ENCODE peak calls at places on chromosomes 12 and 14, in six cellular contexts. U is NT2/D1, A is HepG2, Y is HCT116, I is GM12878, O is K562. F is an unnamed sample.

GRCh38 chr14:57747036-57747435 is 118.9 kb downstream of the SLC35F4 start:
- DNase-seq in U (no peak), A (no peak), Y (peak), I (no peak), O (no peak), F (no peak)

GRCh38 chr12:64098709-64099354 is 123.3 kb downstream of the KICS2 start:
- DNase-seq in U (no peak), A (no peak), Y (no peak), I (no peak), O (no peak), F (no peak)

GRCh38 chr14:70885343-70886014 is 21.8 kb upstream of the PCNX1 start:
- DNase-seq in U (no peak), A (no peak), Y (no peak), I (no peak), O (no peak), F (no peak)

GRCh38 chr14:103031956-103032355 is 25.4 kb downstream of the CDC42BPB start:
- DNase-seq in U (no peak), A (no peak), Y (no peak), I (no peak), O (no peak), F (no peak)

GRCh38 chr12:39931857-39932256 is 174.0 kb downstream of the SLC2A13 start:
- DNase-seq in U (no peak), A (no peak), Y (no peak), I (no peak), O (no peak), F (no peak)

GRCh38 chr14:71078481-71078880 is 171.2 kb downstream of the PCNX1 start:
- DNase-seq in U (no peak), A (no peak), Y (no peak), I (no peak), O (no peak), F (no peak)

GRCh38 chr14:52349731-52350130 is 35.6 kb downstream of the PTGER2 start:
- DNase-seq in U (no peak), A (no peak), Y (no peak), I (no peak), O (no peak), F (no peak)

GRCh38 chr12:43453761-43454160 is 98.2 kb downstream of the ADAMTS20 start:
- DNase-seq in U (no peak), A (no peak), Y (no peak), I (no peak), O (no peak), F (no peak)

GRCh38 chr12:12540261-12541013 is 22.2 kb downstream of the DUSP16 start:
- DNase-seq in U (no peak), A (no peak), Y (no peak), I (no peak), O (no peak), F (no peak)

GRCh38 chr12:112837629-112838191 is 46.2 kb downstream of the RPH3A start:
- DNase-seq in U (no peak), A (peak), Y (no peak), I (no peak), O (no peak), F (no peak)

GRCh38 chr14:20609215-20610001 is 18.2 kb upstream of the RNASE12 start:
- DNase-seq in U (no peak), A (peak), Y (peak), I (peak), O (peak), F (peak)

GRCh38 chr14:100874051-100874410 is 29.5 kb downstream of the RTL1 start:
- DNase-seq in U (no peak), A (no peak), Y (no peak), I (no peak), O (no peak), F (no peak)

GRCh38 chr12:121240484-121241202 is 30.7 kb downstream of the P2RX4 start:
- DNase-seq in U (no peak), A (no peak), Y (no peak), I (no peak), O (peak), F (peak)

GRCh38 chr12:113403435-113404415 is at the start of gene SDS:
- DNase-seq in U (no peak), A (no peak), Y (no peak), I (no peak), O (peak), F (no peak)

GRCh38 chr12:115070313-115070712 is 386.3 kb upstream of the TBX3 start:
- DNase-seq in U (no peak), A (no peak), Y (no peak), I (no peak), O (no peak), F (no peak)

GRCh38 chr12:100234591-100235304 is 32.1 kb downstream of the DEPDC4 start:
- DNase-seq in U (peak), A (peak), Y (peak), I (peak), O (peak), F (no peak)

GRCh38 chr12:26810330-26810729 is 22.7 kb downstream of the ITPR2 start:
- DNase-seq in U (peak), A (no peak), Y (no peak), I (no peak), O (no peak), F (no peak)

GRCh38 chr12:58774008-58774407 is 146.3 kb downstream of the LRIG3 start:
- DNase-seq in U (no peak), A (no peak), Y (no peak), I (no peak), O (no peak), F (no peak)

GRCh38 chr12:106723416-106723815 is 51.1 kb upstream of the RIC8B start:
- DNase-seq in U (no peak), A (no peak), Y (no peak), I (no peak), O (no peak), F (no peak)

GRCh38 chr14:85420707-85421106 is 109.2 kb upstream of the FLRT2 start:
- DNase-seq in U (no peak), A (no peak), Y (no peak), I (no peak), O (no peak), F (no peak)

GRCh38 chr12:10557766-10558165 is 52.1 kb downstream of the EIF2S3B start:
- DNase-seq in U (no peak), A (no peak), Y (no peak), I (peak), O (no peak), F (peak)

GRCh38 chr12:107138990-107139389 is 45.6 kb upstream of the CRY1 start:
- DNase-seq in U (no peak), A (no peak), Y (no peak), I (no peak), O (no peak), F (no peak)

GRCh38 chr12:89179983-89180382 is 172.3 kb downstream of the DUSP6 start:
- DNase-seq in U (no peak), A (no peak), Y (no peak), I (no peak), O (no peak), F (no peak)

GRCh38 chr12:57803317-57803893 is 15.1 kb downstream of the AVIL start:
- DNase-seq in U (peak), A (peak), Y (peak), I (no peak), O (peak), F (peak)

GRCh38 chr14:73878436-73878835 is 8.2 kb upstream of the ZNF410 start:
- DNase-seq in U (no peak), A (no peak), Y (no peak), I (no peak), O (no peak), F (no peak)

GRCh38 chr14:105010891-105011291 is 10.0 kb downstream of the CDCA4 start:
- DNase-seq in U (no peak), A (no peak), Y (no peak), I (no peak), O (no peak), F (no peak)

GRCh38 chr14:24058260-24058950 is 6.6 kb downstream of the CARMIL3 start:
- DNase-seq in U (no peak), A (peak), Y (no peak), I (no peak), O (peak), F (peak)

GRCh38 chr12:29672580-29672979 is 111.2 kb downstream of the TMTC1 start:
- DNase-seq in U (no peak), A (no peak), Y (no peak), I (no peak), O (no peak), F (no peak)

GRCh38 chr14:76826122-76826521 is at the start of gene LRRC74A:
- DNase-seq in U (no peak), A (no peak), Y (no peak), I (no peak), O (no peak), F (no peak)

GRCh38 chr12:6662602-6662905 is 365 bp downstream of the ING4 start:
- DNase-seq in U (no peak), A (no peak), Y (no peak), I (no peak), O (peak), F (no peak)
- TF ChIP-seq ZNF274 in U (no peak), A (no peak), Y (no peak), I (no peak), O (no peak), F (no peak)

GRCh38 chr12:132481771-132482745 is 7.9 kb upstream of the FBRSL1 start:
- DNase-seq in U (no peak), A (no peak), Y (no peak), I (no peak), O (no peak), F (no peak)
- TF ChIP-seq ZNF274 in U (no peak), A (no peak), Y (no peak), I (no peak), O (no peak), F (no peak)

GRCh38 chr12:74626397-74626796 is 88.8 kb downstream of the ATXN7L3B start:
- DNase-seq in U (no peak), A (no peak), Y (no peak), I (no peak), O (no peak), F (no peak)
- TF ChIP-seq ZNF274 in U (no peak), A (no peak), Y (no peak), I (no peak), O (no peak), F (no peak)

DNA sequence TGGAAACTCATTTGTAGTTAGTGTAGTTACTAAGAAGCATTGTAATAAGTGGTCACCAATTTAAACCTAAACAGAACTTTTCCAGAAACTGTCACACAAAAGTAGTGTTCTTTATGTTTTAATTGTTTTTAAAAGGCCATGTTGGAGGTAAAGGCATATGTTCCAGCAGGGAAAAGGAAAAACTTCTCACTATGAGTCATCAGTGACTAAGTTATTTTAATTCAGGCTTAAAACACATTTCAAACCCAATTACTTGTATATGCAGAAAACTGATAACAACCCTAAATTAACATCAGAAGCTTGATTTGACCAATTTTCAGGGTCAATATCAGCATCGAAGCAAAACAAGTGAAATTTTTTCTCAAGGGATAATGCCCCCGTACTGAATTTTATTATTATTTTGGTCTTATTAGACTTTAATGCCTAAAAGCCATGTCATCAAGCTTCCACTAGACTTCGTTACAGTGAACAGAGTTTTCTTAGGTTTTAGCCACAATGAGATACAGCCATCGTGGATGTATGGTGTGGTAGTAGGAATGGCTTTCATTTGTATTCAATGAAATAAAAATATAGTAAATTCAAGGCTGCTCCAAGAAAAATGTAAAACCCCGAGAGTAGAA is 11.8 kb downstream of the TAOK3 start:
- DNase-seq in U (no peak), A (no peak), Y (peak), I (no peak), O (peak), F (no peak)
- TF ChIP-seq ZNF274 in U (no peak), A (no peak), Y (no peak), I (no peak), O (no peak), F (no peak)

GRCh38 chr14:91405241-91405721 is 12.3 kb downstream of the CCDC88C start:
- DNase-seq in U (no peak), A (no peak), Y (no peak), I (no peak), O (no peak), F (no peak)
- TF ChIP-seq ZNF274 in U (no peak), A (no peak), Y (no peak), I (no peak), O (no peak), F (no peak)

DNA sequence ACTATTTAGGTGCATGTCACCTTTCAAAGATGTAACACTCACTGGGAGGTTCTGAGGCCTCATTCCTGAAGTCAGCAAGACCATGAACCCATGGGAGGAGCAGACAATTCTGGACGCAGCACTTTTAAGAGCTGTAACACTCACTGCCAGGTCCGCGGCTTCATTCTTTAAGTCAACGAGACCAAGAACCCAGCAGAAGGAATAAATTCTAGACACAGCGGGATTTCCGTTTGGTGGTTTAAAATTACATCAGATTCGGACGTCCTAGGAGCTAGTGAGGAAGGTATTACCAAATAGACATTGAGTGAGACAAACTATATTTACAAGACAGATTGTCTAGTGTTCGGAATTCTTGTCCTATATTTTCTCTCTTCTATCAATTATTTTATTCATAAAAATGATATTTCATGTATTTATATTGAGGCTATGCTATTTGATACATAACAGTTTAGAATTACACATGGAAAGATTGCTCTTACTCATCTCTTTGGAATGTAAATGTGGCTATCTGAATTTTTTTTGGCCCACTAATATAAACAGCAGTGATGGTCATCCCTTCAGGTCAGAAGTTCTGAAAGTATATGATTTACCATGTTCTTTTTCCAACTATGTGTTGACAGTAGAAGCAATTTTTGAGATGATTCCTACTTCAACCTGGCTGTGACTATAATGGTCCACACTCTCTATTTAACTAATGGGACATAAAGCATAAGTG is 1973.0 kb upstream of the FLRT2 start:
- DNase-seq in U (no peak), A (no peak), Y (no peak), I (no peak), O (no peak), F (no peak)
- TF ChIP-seq ZNF274 in U (no peak), A (no peak), Y (no peak), I (no peak), O (no peak), F (no peak)

DNA sequence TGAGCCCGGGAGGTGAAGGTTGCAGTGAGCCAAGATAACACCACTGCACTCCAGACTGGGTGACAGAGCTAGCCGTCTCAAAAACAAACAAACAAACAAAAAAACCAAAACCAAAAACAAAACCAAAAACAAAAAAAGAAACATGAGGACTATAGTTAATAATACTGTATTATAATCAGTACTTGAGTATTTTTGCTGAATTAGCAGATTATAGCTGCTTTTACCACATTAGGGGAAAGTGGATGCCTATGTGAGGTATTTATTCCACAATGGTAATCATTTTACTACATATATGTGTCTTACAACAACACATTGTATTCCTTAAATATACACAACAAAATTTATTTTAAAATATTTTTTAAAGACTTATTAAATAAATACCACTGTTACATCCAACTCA is 101.4 kb upstream of the PPP4R3A start:
- DNase-seq in U (no peak), A (no peak), Y (no peak), I (no peak), O (no peak), F (no peak)
- TF ChIP-seq ZNF274 in U (no peak), A (no peak), Y (no peak), I (no peak), O (no peak), F (no peak)

F was measured in H1.